ENCODE peak calls at places on chromosome 21, in eight cellular contexts. Z is neural progenitor cell, M is PC-3, E is IMR-90, X is hepatocyte, S is HCT116, U is K562, Q is astrocyte. P is an unnamed sample.

GRCh38 chr21:36111238-36111637 is 23.6 kb upstream of the CBR3 start:
- DNase-seq in M (no peak), E (no peak), U (no peak), Z (no peak), X (no peak), S (no peak), Q (no peak), P (no peak)

GRCh38 chr21:28410264-28410663 is 582.4 kb downstream of the LTN1 start:
- DNase-seq in Z (no peak), M (no peak), S (no peak), U (no peak), Q (no peak), E (no peak), X (no peak), P (no peak)

GRCh38 chr21:17577701-17578100 is 35.0 kb downstream of the BTG3 start:
- DNase-seq in M (no peak), S (no peak), Z (no peak), U (no peak), Q (no peak), X (no peak), E (no peak), P (no peak)

GRCh38 chr21:25457411-25457810 is 149.9 kb downstream of the MRPL39 start:
- DNase-seq in Z (no peak), Q (peak), U (no peak), E (peak), X (peak), S (no peak), M (peak), P (peak)

GRCh38 chr21:17371470-17371869 is 141.4 kb upstream of the CXADR start:
- DNase-seq in M (peak), Z (no peak), U (no peak), X (no peak), E (peak), S (no peak), Q (peak), P (no peak)

GRCh38 chr21:16554522-16554921 is 824.7 kb downstream of the USP25 start:
- DNase-seq in S (no peak), U (no peak), X (no peak), Q (no peak), Z (no peak), M (no peak), E (no peak), P (no peak)

GRCh38 chr21:29416268-29416667 is 117.5 kb downstream of the BACH1 start:
- DNase-seq in E (no peak), Q (no peak), S (no peak), X (no peak), Z (no peak), U (no peak), M (peak), P (no peak)

GRCh38 chr21:32253215-32253641 is 25.6 kb downstream of the MIS18A start:
- DNase-seq in Z (no peak), S (no peak), X (peak), Q (peak), U (no peak), E (peak), M (no peak), P (no peak)

GRCh38 chr21:42535602-42536171 is 22.0 kb downstream of the SLC37A1 start:
- DNase-seq in X (no peak), M (no peak), U (no peak), Q (no peak), S (no peak), Z (no peak), E (no peak), P (no peak)

GRCh38 chr21:25735895-25736597 is 1.3 kb downstream of the GABPA start:
- DNase-seq in X (peak), Z (peak), Q (peak), M (peak), S (no peak), E (peak), U (no peak), P (peak)

GRCh38 chr21:39737376-39738000 is 7.5 kb upstream of the IGSF5 start:
- DNase-seq in Z (no peak), M (peak), U (no peak), Q (no peak), S (no peak), E (no peak), X (no peak), P (no peak)

GRCh38 chr21:41188476-41189146 is 20.7 kb downstream of the BACE2 start:
- DNase-seq in Z (no peak), Q (no peak), E (no peak), U (no peak), S (no peak), M (no peak), X (no peak), P (no peak)

GRCh38 chr21:31879251-31879650 is 6.4 kb downstream of the HUNK start:
- DNase-seq in S (no peak), X (no peak), M (no peak), Q (no peak), Z (no peak), E (no peak), U (no peak), P (no peak)

GRCh38 chr21:34907783-34908423 is 141.2 kb downstream of the RUNX1 start:
- DNase-seq in M (no peak), U (no peak), X (no peak), Q (no peak), S (no peak), Z (no peak), E (no peak), P (no peak)
- H3K4me2 ChIP-seq in M (peak), U (peak), X (no peak), Q (no peak), S (no peak), Z (no peak), E (no peak), P (no peak)

DNA sequence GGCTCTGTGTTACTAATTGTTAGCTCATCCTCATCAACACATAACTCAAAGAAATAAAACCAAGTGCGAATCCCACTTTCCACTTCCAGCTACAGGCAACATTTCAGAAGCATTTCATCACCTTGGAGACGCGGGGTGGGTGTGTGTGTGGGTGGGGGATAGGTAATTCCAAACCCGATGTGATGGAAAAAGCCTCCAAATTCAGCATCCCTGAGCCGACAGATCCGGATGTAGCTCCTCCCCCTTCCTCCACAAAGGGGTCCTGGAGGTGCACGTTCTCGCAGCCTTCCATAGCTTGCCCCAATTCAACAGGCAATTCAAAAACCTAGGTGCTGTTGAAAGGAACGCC is 486 bp downstream of the HSPA13 start:
- DNase-seq in U (no peak), E (peak), M (peak), Z (no peak), X (peak), Q (peak), S (no peak), P (no peak)
- H3K4me2 ChIP-seq in U (peak), E (peak), M (peak), Z (peak), X (peak), Q (peak), S (peak), P (peak)

DNA sequence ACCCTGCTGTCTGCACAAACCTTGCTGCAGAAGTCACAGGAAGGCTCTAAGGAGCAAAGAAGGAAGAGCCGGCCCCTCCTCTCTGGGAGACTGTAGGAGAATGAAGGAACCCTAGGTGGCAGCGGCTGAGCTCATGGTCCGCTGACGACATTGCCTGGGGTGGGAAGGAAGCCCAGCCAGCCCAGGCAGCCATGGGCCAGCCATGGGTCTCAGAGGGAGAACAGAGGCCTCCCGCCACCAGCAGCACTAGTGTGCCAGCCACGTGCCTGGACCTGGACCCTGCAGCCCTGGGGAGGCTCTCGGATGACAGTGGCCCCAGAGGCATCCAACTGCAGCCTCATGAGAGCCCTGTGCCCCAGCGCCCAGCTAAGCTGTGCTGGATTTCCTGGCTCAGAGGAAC is 49.2 kb upstream of the POFUT2 start:
- DNase-seq in X (no peak), E (peak), Z (peak), M (peak), U (no peak), Q (peak), S (no peak), P (no peak)
- H3K4me2 ChIP-seq in X (no peak), E (no peak), Z (no peak), M (no peak), U (no peak), Q (no peak), S (no peak), P (no peak)

DNA sequence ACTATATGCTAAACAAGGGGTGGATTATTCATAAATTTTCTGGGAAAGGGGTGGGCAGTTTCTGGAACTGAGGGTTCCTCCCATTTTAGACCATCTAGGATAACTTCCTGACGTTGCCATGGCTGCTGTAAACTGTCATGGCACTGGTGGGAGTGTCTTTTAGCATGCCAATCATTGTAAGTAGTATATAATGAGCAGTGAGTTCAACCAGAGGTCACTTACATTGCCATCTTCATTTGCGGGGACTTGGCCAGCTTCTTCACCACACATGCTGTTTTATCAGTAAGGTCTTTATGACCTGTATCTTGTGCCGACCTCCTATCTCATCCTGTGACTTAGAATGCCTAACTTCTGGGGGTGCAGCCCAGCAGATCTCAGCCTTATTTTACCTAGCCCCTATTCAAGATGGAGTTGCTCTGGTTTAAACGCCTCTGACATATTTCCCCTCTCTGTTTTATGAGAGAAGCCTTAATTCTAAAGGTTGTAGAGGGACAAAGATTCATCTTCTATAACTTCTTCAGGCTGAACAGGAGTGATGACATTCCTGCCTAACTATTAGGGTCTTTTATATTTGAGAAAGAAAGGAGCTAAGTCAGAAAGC is 60.4 kb downstream of the DIP2A start:
- DNase-seq in X (no peak), M (no peak), Q (peak), Z (no peak), U (peak), S (no peak), E (peak), P (no peak)
- H3K4me2 ChIP-seq in X (no peak), M (no peak), Q (no peak), Z (no peak), U (peak), S (no peak), E (no peak), P (no peak)

GRCh38 chr21:26758083-26758861 is 86.9 kb downstream of the ADAMTS1 start:
- DNase-seq in Z (no peak), M (no peak), S (no peak), U (no peak), E (no peak), Q (no peak), X (no peak), P (no peak)
- H3K4me2 ChIP-seq in Z (no peak), M (no peak), S (no peak), U (no peak), E (no peak), Q (no peak), X (no peak), P (no peak)

GRCh38 chr21:34984356-34984755 is 64.7 kb downstream of the RUNX1 start:
- DNase-seq in E (no peak), U (no peak), M (no peak), X (no peak), Z (no peak), Q (no peak), S (no peak), P (no peak)
- H3K4me2 ChIP-seq in E (no peak), U (no peak), M (peak), X (no peak), Z (no peak), Q (peak), S (no peak), P (no peak)

GRCh38 chr21:34129039-34129891 is 55.9 kb downstream of the MRPS6 start:
- DNase-seq in E (peak), M (peak), X (peak), Q (peak), S (no peak), U (no peak), Z (peak), P (no peak)
- H3K4me2 ChIP-seq in E (peak), M (no peak), X (peak), Q (peak), S (peak), U (no peak), Z (peak), P (no peak)

DNA sequence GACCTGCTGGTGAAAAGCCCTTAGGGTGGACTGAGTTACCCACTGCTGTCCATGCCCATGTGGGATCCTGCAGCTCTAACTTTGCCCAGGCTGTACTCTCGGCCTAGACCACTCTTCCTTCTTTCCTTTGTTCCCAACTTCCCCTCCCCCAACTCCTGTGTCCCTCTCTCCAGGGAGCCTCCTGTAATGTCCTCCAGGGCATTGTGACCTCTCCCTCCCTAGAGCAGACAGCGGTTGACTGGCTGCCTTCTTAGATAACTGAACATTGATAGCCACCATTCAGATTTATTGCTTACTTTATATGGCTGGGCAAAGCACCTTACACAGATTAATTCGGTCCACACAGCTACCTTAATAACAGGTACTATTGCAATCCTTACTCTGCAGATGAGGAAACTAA is 5.0 kb downstream of the RUNX1 start:
- DNase-seq in S (no peak), Q (no peak), Z (peak), U (no peak), E (no peak), M (no peak), X (no peak), P (no peak)
- H3K4me2 ChIP-seq in S (no peak), Q (no peak), Z (no peak), U (no peak), E (no peak), M (no peak), X (no peak), P (peak)

GRCh38 chr21:37414292-37415253 is 48.0 kb downstream of the DYRK1A start:
- DNase-seq in U (no peak), E (no peak), X (no peak), Z (no peak), S (no peak), M (no peak), Q (no peak), P (no peak)
- H3K4me2 ChIP-seq in U (peak), E (no peak), X (no peak), Z (no peak), S (no peak), M (no peak), Q (no peak), P (no peak)

DNA sequence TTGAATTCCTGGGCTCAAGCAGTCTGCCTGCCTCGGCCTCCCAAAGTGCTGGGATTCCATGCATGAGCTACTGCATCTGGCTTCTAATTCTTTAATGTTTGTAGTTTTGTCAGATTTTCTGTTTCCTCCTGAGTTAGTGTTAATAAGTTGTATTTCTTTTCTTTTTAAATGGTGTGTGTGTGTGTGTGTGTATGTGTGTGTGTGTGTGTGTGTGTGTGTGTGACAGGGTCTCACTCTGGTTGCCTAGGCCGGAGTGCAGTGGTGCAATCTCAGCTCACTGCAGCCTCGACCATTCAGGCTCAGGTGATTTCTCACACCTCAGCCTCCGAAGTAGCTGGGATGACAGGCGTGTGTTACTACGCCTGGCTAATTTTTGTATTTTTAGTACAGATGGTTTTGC is 50.2 kb downstream of the ADARB1 start:
- DNase-seq in M (no peak), X (no peak), S (no peak), Q (no peak), E (no peak), Z (no peak), U (no peak), P (no peak)
- H3K4me2 ChIP-seq in M (no peak), X (no peak), S (no peak), Q (no peak), E (no peak), Z (no peak), U (no peak), P (no peak)